ENCODE peak calls at places on chromosomes 12 and 14, in five cellular contexts. R, V, H, M and W are unnamed samples.

GRCh38 chr12:94481734-94482133 is 22.1 kb upstream of the CEP83 start:
- DNase-seq in M (no peak), V (no peak), H (no peak), R (no peak), W (no peak)

GRCh38 chr12:127811988-127812387 is 455.0 kb upstream of the TMEM132C start:
- DNase-seq in R (peak), V (no peak), M (no peak), H (no peak), W (peak)

GRCh38 chr12:114288071-114288470 is 117.9 kb downstream of the TBX5 start:
- DNase-seq in R (peak), H (no peak), V (no peak), M (no peak), W (no peak)

GRCh38 chr14:60616326-60617044 is 32.8 kb downstream of the SIX1 start:
- DNase-seq in V (peak), R (peak), M (no peak), H (no peak), W (no peak)

GRCh38 chr12:55906056-55906455 is 21.6 kb downstream of the PYM1 start:
- DNase-seq in R (no peak), M (no peak), V (no peak), H (no peak), W (no peak)

GRCh38 chr12:108021949-108022522 is 107.1 kb upstream of the WSCD2 start:
- DNase-seq in H (no peak), R (no peak), V (no peak), M (no peak), W (no peak)

GRCh38 chr12:120010661-120011230 is 21.7 kb downstream of the BICDL1 start:
- DNase-seq in R (no peak), V (no peak), H (no peak), M (peak), W (no peak)

GRCh38 chr12:102965281-102966155 is 8.0 kb downstream of the ASCL1 start:
- DNase-seq in H (no peak), M (no peak), R (no peak), V (peak), W (no peak)

GRCh38 chr14:99441157-99441870 is 39.3 kb downstream of the SETD3 start:
- DNase-seq in V (no peak), H (no peak), M (no peak), R (peak), W (no peak)

GRCh38 chr14:51335521-51335920 is 95.5 kb downstream of the TMX1 start:
- DNase-seq in M (no peak), R (no peak), V (no peak), H (no peak), W (no peak)

GRCh38 chr12:19402743-19403400 is 36.4 kb upstream of the AEBP2 start:
- DNase-seq in R (peak), M (no peak), V (no peak), H (no peak), W (peak)

GRCh38 chr12:59650594-59651229 is 54.9 kb downstream of the SLC16A7 start:
- DNase-seq in H (no peak), R (no peak), M (no peak), V (no peak), W (no peak)

GRCh38 chr12:15963271-15963670 is 52.1 kb downstream of the DERA start:
- DNase-seq in H (no peak), M (no peak), V (no peak), R (no peak), W (no peak)

GRCh38 chr12:132617135-132617701 is 1.4 kb upstream of the P2RX2 start:
- DNase-seq in H (no peak), M (no peak), V (no peak), R (no peak), W (no peak)

GRCh38 chr12:80681786-80682185 is 25.6 kb upstream of the MYF6 start:
- DNase-seq in M (no peak), H (no peak), R (no peak), V (no peak), W (no peak)

GRCh38 chr14:50521912-50522341 is 10.4 kb downstream of the MAP4K5 start:
- DNase-seq in H (no peak), M (no peak), V (no peak), R (no peak), W (no peak)

GRCh38 chr14:49971156-49972141 is 78.6 kb downstream of the ARF6 start:
- DNase-seq in M (peak), H (no peak), R (no peak), V (no peak), W (no peak)